ENCODE peak calls at places on chromosomes 7 and 10, in six cellular contexts. A is upper lobe of left lung, E is A549, G is K562, D is GM12878, O is HepG2. P is an unnamed sample. For H3K4me1, the result is how much of the 10 kb centered on the place peaks cover.

GRCh38 chr7:98241674-98242241 is 10.3 kb downstream of the TECPR1 start:
- ATAC-seq in E (peak), G (peak), O (peak), A (no peak), D (peak), P (no peak)

GRCh38 chr7:76246804-76247389 is 45.2 kb downstream of the SRRM3 start:
- ATAC-seq in D (no peak), A (no peak), O (peak), G (peak), E (peak), P (no peak)

GRCh38 chr10:115939101-115939815 is 333.7 kb downstream of the GFRA1 start:
- ATAC-seq in O (no peak), E (no peak), D (no peak), G (no peak), A (no peak), P (no peak)

GRCh38 chr7:152891160-152891621 is 131.6 kb downstream of the ACTR3B start:
- ATAC-seq in D (no peak), O (no peak), A (peak), E (no peak), G (peak), P (no peak)

GRCh38 chr10:49312291-49312869 is 13.4 kb downstream of the C10orf71 start:
- ATAC-seq in O (no peak), E (no peak), G (no peak), A (no peak), D (no peak), P (no peak)

GRCh38 chr7:102451371-102452054 is 13.2 kb downstream of the ALKBH4 start:
- ATAC-seq in A (no peak), O (peak), G (peak), E (no peak), D (no peak), P (peak)

GRCh38 chr7:23383225-23383624 is 84.1 kb downstream of the MALSU1 start:
- ATAC-seq in A (no peak), E (no peak), D (no peak), O (no peak), G (no peak), P (no peak)

GRCh38 chr7:148886844-148887243 is 2.8 kb upstream of the EZH2 start:
- ATAC-seq in G (no peak), A (no peak), D (no peak), O (no peak), E (no peak), P (no peak)

GRCh38 chr7:138545123-138545522 is 85.1 kb downstream of the TRIM24 start:
- ATAC-seq in E (no peak), A (no peak), O (no peak), G (no peak), D (no peak), P (no peak)

GRCh38 chr10:124551755-124552154 is 90.1 kb downstream of the LHPP start:
- ATAC-seq in D (no peak), G (no peak), E (no peak), O (no peak), A (peak), P (no peak)

GRCh38 chr7:51757960-51758359 is 441.4 kb upstream of the COBL start:
- ATAC-seq in G (no peak), A (no peak), O (no peak), D (no peak), E (no peak), P (no peak)

GRCh38 chr10:123000155-123000554 is 8.4 kb downstream of the IKZF5 start:
- ATAC-seq in O (no peak), D (peak), G (no peak), E (no peak), A (no peak), P (no peak)

GRCh38 chr10:77639756-77640155 is 2.1 kb upstream of the KCNMA1 start:
- ATAC-seq in A (no peak), O (no peak), E (no peak), G (no peak), D (no peak), P (no peak)

GRCh38 chr10:1824928-1825327 is 87.6 kb upstream of the ADARB2 start:
- ATAC-seq in D (peak), G (no peak), A (no peak), O (no peak), E (no peak), P (no peak)

GRCh38 chr7:152544481-152544927 is 108.7 kb upstream of the KMT2C start:
- ATAC-seq in A (no peak), G (peak), E (no peak), O (no peak), D (no peak), P (no peak)

GRCh38 chr7:151272877-151273276 is 24.4 kb upstream of the SMARCD3 start:
- ATAC-seq in E (no peak), O (no peak), G (peak), A (no peak), D (no peak), P (no peak)

GRCh38 chr7:36526720-36527548 is 137.3 kb downstream of the ANLN start:
- ATAC-seq in D (peak), O (no peak), G (peak), E (peak), A (no peak), P (no peak)

GRCh38 chr7:92875719-92876118 is 39.3 kb upstream of the CDK6 start:
- ATAC-seq in G (no peak), E (no peak), D (peak), A (no peak), O (no peak), P (no peak)

GRCh38 chr7:130364446-130364845 is 15.8 kb upstream of the CPA1 start:
- ATAC-seq in G (no peak), E (no peak), O (no peak), D (no peak), A (no peak), P (no peak)

GRCh38 chr10:46026106-46026505 is 4.3 kb downstream of the NCOA4 start:
- ATAC-seq in A (no peak), D (no peak), O (no peak), E (no peak), G (no peak), P (no peak)

GRCh38 chr10:77231884-77232283 is 405.7 kb downstream of the KCNMA1 start:
- ATAC-seq in O (no peak), E (no peak), G (no peak), A (no peak), D (peak), P (no peak)

GRCh38 chr10:90930070-90930837 is 9.4 kb upstream of the ANKRD1 start:
- ATAC-seq in D (no peak), A (peak), O (peak), E (peak), G (no peak), P (peak)

GRCh38 chr7:504221-505081 is 15.2 kb downstream of the PDGFA start:
- ATAC-seq in A (peak), D (no peak), O (peak), G (no peak), E (peak), P (no peak)

GRCh38 chr7:148144827-148145226 is 445.7 kb upstream of the C7orf33 start:
- ATAC-seq in O (no peak), E (no peak), A (no peak), D (no peak), G (no peak), P (no peak)

GRCh38 chr7:12881712-12882111 is 194.3 kb downstream of the ARL4A start:
- ATAC-seq in E (no peak), A (no peak), G (no peak), D (no peak), O (no peak), P (no peak)

GRCh38 chr7:50502001-50502684 is 52.0 kb upstream of the FIGNL1 start:
- ATAC-seq in G (peak), O (no peak), D (no peak), E (peak), A (peak), P (peak)
- TF ChIP-seq EP300 in G (no peak), O (no peak), D (no peak), E (no peak), A (peak), P (peak)

GRCh38 chr7:17090751-17091150 is 207.7 kb upstream of the AHR start:
- ATAC-seq in D (no peak), G (no peak), O (no peak), A (no peak), E (no peak), P (no peak)
- H3K4me1 ChIP-seq in D (under half), G (under half), O (under half), A (under half), E (under half), P (under half)

DNA sequence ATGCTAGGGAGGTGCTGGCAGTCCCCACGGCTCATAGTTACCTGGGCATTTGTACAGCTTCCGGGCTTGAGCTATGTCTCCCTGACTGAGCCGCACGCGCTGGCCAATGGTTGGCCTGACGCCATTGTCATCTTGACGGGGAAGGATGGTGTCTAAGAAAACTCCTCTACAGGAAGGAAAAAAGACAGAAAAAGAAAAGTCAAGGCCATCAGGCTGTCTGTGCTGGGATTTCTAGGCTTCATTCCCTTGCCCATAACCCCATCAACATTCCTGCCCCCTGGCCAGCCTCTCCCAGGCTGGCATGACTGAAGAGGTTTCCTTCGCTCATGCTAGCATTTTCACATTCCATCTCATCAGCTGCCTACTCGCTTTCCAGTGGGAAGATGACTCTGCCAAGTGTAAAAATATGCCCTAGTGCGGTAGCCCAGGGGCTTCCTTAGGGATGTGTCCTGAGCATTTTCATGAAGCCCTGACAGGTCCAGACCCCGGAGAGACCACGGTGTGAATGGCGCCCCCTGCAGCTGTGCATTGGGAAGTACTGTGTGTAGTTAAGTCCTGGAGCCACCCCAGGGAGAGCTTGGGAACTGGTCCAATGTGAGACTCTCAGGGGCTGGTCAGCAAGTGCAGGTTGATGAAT is 54.5 kb upstream of the OPALIN start:
- ATAC-seq in O (no peak), A (no peak), D (no peak), E (no peak), G (peak), P (no peak)
- TF ChIP-seq CTCF in O (no peak), A (no peak), D (peak), E (no peak), G (peak), P (no peak)

DNA sequence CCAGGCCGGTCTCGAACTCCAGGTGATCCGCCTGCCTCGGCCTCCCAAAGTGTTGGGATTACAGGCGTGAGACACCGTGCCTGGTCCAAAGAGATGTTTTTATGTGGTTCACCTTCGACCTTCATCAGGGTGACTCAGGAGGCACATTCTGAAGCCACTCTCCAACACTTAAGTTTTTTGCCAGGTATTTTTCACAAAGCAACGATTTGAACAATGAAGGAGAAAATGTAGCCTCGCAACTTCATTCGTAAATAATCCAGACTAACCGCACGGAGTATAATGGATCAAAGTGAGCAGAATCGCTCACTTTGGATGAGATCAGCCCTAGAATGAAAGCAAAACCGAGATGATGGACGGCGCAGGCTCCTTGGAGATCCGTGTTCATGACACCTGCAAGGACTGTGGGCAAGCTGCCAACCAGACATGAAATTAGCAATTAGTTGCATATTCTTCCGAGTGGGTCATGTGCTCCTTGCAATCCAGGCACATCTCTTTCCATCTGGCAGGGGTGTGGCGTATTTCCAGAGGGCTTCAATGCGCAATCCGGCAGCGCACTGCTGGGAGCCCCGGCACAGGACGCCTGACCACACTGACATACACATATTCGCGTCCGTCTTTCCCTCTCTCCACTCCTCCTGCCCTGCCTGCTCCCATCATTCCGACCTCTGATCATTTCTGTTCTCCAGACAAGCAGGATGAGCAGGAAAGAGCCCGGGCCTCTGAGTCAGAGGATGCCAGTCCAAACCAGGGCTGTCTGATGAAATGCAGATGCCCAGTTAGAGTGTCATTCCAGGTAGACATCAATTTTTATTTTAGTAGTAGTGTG is 148.4 kb downstream of the KLF6 start:
- ATAC-seq in A (no peak), E (no peak), O (no peak), G (no peak), D (no peak), P (no peak)
- TF ChIP-seq EP300 in A (no peak), E (no peak), O (no peak), G (no peak), D (no peak), P (no peak)

GRCh38 chr7:55558962-55559920 is 13.1 kb downstream of the VOPP1 start:
- ATAC-seq in A (no peak), D (peak), O (no peak), G (no peak), E (no peak), P (no peak)

GRCh38 chr7:55567495-55568070 is 4.7 kb downstream of the VOPP1 start:
- ATAC-seq in D (peak), E (no peak), G (no peak), O (no peak), A (no peak), P (no peak)

GRCh38 chr7:55565693-55566092 is 6.6 kb downstream of the VOPP1 start:
- ATAC-seq in O (peak), D (no peak), G (no peak), E (no peak), A (no peak), P (no peak)

GRCh38 chr7:55561756-55562155 is 10.5 kb downstream of the VOPP1 start:
- ATAC-seq in G (no peak), D (no peak), A (no peak), O (no peak), E (no peak), P (no peak)

GRCh38 chr7:55563596-55564325 is 8.5 kb downstream of the VOPP1 start:
- ATAC-seq in E (no peak), G (no peak), O (no peak), D (no peak), A (no peak), P (no peak)
- H3K4me1 ChIP-seq in E (under half), G (under half), O (under half), D (half or more), A (under half), P (under half)

DNA sequence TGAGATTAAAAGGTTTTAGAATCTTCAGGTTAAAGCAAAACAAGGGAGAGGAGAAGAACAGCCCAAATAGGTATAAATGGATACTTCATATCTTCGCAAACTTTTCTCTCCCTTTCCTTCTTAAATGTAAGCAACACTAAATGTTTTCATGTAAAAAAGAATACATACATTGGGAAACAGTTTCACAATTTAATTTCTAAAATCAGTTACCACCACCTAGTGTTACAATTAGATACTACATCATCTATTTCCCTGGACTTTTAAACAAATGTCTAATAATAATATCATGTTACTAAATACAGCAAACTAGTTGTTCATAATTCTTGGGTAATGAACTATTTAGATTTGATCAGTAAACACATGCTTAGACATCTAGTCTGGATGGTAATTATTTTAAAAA is 35.8 kb downstream of the MINDY3 start:
- ATAC-seq in G (no peak), E (no peak), A (no peak), D (no peak), O (no peak), P (no peak)
- TF ChIP-seq CTCF in G (no peak), E (peak), A (peak), D (peak), O (peak), P (peak)

DNA sequence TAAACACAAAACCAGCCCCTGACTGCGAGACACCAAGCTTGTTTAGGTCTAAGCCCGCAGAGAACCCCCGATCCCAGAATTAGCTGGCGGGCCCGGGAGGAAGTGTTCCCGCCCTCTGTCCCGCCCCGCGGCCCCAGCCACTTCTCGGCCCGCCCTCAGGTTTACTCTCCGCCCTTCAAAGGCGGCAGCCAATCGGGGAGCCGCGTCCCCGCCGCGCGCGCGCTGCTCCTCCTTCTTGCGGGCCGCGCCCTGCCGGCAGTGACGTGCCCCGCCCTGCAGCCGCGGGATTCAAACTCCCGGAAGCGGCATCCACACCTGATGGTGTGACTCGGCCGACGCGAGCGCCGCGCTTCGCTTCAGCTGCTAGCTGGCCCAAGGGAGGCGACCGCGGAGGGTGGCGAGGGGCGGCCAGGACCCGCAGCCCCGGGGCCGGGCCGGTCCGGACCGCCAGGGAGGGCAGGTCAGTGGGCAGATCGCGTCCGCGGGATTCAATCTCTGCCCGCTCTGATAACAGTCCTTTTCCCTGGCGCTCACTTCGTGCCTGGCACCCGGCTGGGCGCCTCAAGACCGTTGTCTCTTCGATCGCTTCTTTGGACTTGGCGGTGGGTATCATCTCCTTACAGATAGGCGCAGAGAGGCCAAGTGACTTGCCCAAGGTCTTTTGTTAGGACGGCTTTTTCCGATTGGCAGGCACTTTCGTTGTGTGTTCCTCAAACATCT is at the start of gene CEP55:
- ATAC-seq in E (peak), O (peak), D (peak), G (peak), A (peak), P (peak)
- TF ChIP-seq EP300 in E (no peak), O (no peak), D (no peak), G (no peak), A (no peak), P (no peak)